ENCODE peak calls at places on chromosomes 12 and 14, in nine cellular contexts. One of them, this sample, is unnamed.
A peak's percentile ranks its signal among the peaks of the same experiment; 100 is the strongest.

GRCh38 chr12:65568517-65568916 is 255.8 kb upstream of the HMGA2 start:
- DNase-seq in GM12878: no peak
- DNase-seq in esophagus muscularis mucosa: no peak
- DNase-seq in vagina: no peak
- DNase-seq in K562: no peak
- DNase-seq in HCT116: no peak
- DNase-seq in GM23338: no peak
- DNase-seq in spleen: no peak
- DNase-seq in suprapubic skin: no peak
- DNase-seq in this sample: no peak

GRCh38 chr14:37397941-37398215 is 197.2 kb downstream of the FOXA1 start:
- DNase-seq in vagina: no peak
- DNase-seq in suprapubic skin: no peak
- DNase-seq in GM23338: no peak
- DNase-seq in spleen: no peak
- DNase-seq in GM12878: no peak
- DNase-seq in K562: no peak
- DNase-seq in HCT116: no peak
- DNase-seq in esophagus muscularis mucosa: no peak
- DNase-seq in this sample: no peak

GRCh38 chr14:98028156-98028555 is 1231.0 kb downstream of the VRK1 start:
- DNase-seq in HCT116: no peak
- DNase-seq in K562: no peak
- DNase-seq in GM12878: no peak
- DNase-seq in esophagus muscularis mucosa: no peak
- DNase-seq in GM23338: no peak
- DNase-seq in spleen: no peak
- DNase-seq in vagina: no peak
- DNase-seq in suprapubic skin: no peak
- DNase-seq in this sample: no peak

GRCh38 chr14:90759370-90760054 is 56.7 kb downstream of the TTC7B start:
- DNase-seq in vagina: no peak
- DNase-seq in esophagus muscularis mucosa: peak; percentile 86
- DNase-seq in K562: no peak
- DNase-seq in spleen: no peak
- DNase-seq in GM23338: no peak
- DNase-seq in GM12878: no peak
- DNase-seq in HCT116: no peak
- DNase-seq in suprapubic skin: no peak
- DNase-seq in this sample: no peak

GRCh38 chr12:51819851-51820720 is 28.4 kb downstream of the FIGNL2 start:
- DNase-seq in HCT116: no peak
- DNase-seq in esophagus muscularis mucosa: no peak
- DNase-seq in K562: no peak
- DNase-seq in vagina: no peak
- DNase-seq in suprapubic skin: no peak
- DNase-seq in GM12878: no peak
- DNase-seq in spleen: no peak
- DNase-seq in GM23338: peak; percentile 22
- DNase-seq in this sample: peak; percentile 22

GRCh38 chr12:6337958-6338406 is 3.9 kb downstream of the TNFRSF1A start:
- DNase-seq in esophagus muscularis mucosa: no peak
- DNase-seq in GM12878: no peak
- DNase-seq in vagina: no peak
- DNase-seq in K562: no peak
- DNase-seq in GM23338: no peak
- DNase-seq in HCT116: no peak
- DNase-seq in spleen: peak; percentile 59
- DNase-seq in suprapubic skin: no peak
- DNase-seq in this sample: no peak

GRCh38 chr12:130715150-130715995 is 726 bp downstream of the RIMBP2 start:
- DNase-seq in GM23338: peak; percentile 26
- DNase-seq in suprapubic skin: no peak
- DNase-seq in K562: no peak
- DNase-seq in GM12878: no peak
- DNase-seq in spleen: no peak
- DNase-seq in esophagus muscularis mucosa: no peak
- DNase-seq in vagina: no peak
- DNase-seq in HCT116: no peak
- DNase-seq in this sample: no peak

GRCh38 chr14:26887842-26888241 is 290.0 kb upstream of the NOVA1 start:
- DNase-seq in GM12878: no peak
- DNase-seq in spleen: no peak
- DNase-seq in GM23338: no peak
- DNase-seq in esophagus muscularis mucosa: no peak
- DNase-seq in K562: no peak
- DNase-seq in suprapubic skin: peak; percentile 74
- DNase-seq in HCT116: no peak
- DNase-seq in vagina: no peak
- DNase-seq in this sample: no peak

GRCh38 chr12:123807670-123808069 is 45.6 kb downstream of the DNAH10 start:
- DNase-seq in GM23338: peak; percentile 35
- DNase-seq in suprapubic skin: no peak
- DNase-seq in HCT116: no peak
- DNase-seq in spleen: no peak
- DNase-seq in K562: no peak
- DNase-seq in GM12878: no peak
- DNase-seq in esophagus muscularis mucosa: no peak
- DNase-seq in vagina: no peak
- DNase-seq in this sample: no peak

GRCh38 chr12:115191342-115191741 is 507.4 kb upstream of the TBX3 start:
- DNase-seq in GM12878: no peak
- DNase-seq in K562: no peak
- DNase-seq in HCT116: no peak
- DNase-seq in esophagus muscularis mucosa: no peak
- DNase-seq in GM23338: no peak
- DNase-seq in spleen: no peak
- DNase-seq in suprapubic skin: no peak
- DNase-seq in vagina: no peak
- DNase-seq in this sample: no peak

GRCh38 chr12:106251636-106252035 is 3.8 kb upstream of the CKAP4 start:
- DNase-seq in HCT116: no peak
- DNase-seq in GM23338: peak; percentile 38
- DNase-seq in vagina: peak; percentile 37
- DNase-seq in esophagus muscularis mucosa: no peak
- DNase-seq in suprapubic skin: no peak
- DNase-seq in spleen: no peak
- DNase-seq in GM12878: no peak
- DNase-seq in K562: no peak
- DNase-seq in this sample: no peak

GRCh38 chr12:95083938-95084337 is 10.5 kb upstream of the NR2C1 start:
- DNase-seq in spleen: no peak
- DNase-seq in suprapubic skin: no peak
- DNase-seq in GM12878: no peak
- DNase-seq in GM23338: peak; percentile 30
- DNase-seq in vagina: no peak
- DNase-seq in K562: no peak
- DNase-seq in HCT116: no peak
- DNase-seq in esophagus muscularis mucosa: no peak
- DNase-seq in this sample: no peak

GRCh38 chr12:109994262-109995175 is 1.6 kb downstream of the GIT2 start:
- DNase-seq in esophagus muscularis mucosa: no peak
- DNase-seq in suprapubic skin: no peak
- DNase-seq in spleen: no peak
- DNase-seq in K562: no peak
- DNase-seq in GM12878: no peak
- DNase-seq in vagina: no peak
- DNase-seq in GM23338: no peak
- DNase-seq in HCT116: no peak
- DNase-seq in this sample: no peak

GRCh38 chr14:51472881-51473280 is 178.8 kb upstream of the FRMD6 start:
- DNase-seq in GM23338: no peak
- DNase-seq in suprapubic skin: no peak
- DNase-seq in spleen: no peak
- DNase-seq in GM12878: no peak
- DNase-seq in K562: no peak
- DNase-seq in HCT116: no peak
- DNase-seq in esophagus muscularis mucosa: no peak
- DNase-seq in vagina: no peak
- DNase-seq in this sample: no peak

DNA sequence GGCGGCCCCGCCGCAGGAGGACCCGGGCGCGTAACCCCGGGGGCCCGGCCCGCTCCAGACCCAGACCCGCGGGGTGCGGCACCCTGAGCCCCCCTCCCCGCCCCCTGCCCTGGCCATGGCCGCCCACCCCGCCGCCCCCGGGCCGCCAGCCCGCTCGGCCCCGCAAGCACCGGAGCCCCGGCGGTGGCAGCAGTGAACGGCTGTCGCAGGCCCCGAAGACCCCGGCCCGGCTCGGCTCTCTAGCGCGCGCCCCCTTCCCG is 221 bp downstream of the MARCHF9 start:
- DNase-seq in suprapubic skin: no peak
- DNase-seq in K562: no peak
- DNase-seq in vagina: no peak
- DNase-seq in esophagus muscularis mucosa: no peak
- DNase-seq in spleen: no peak
- DNase-seq in GM23338: no peak
- DNase-seq in GM12878: no peak
- DNase-seq in HCT116: no peak
- DNase-seq in this sample: no peak
- TF ChIP-seq POLR2AphosphoS5 in suprapubic skin: no peak
- TF ChIP-seq POLR2AphosphoS5 in K562: no peak
- TF ChIP-seq POLR2AphosphoS5 in vagina: no peak
- TF ChIP-seq POLR2AphosphoS5 in esophagus muscularis mucosa: no peak
- TF ChIP-seq POLR2AphosphoS5 in spleen: no peak
- TF ChIP-seq POLR2AphosphoS5 in GM23338: no peak
- TF ChIP-seq POLR2AphosphoS5 in GM12878: no peak
- TF ChIP-seq POLR2AphosphoS5 in HCT116: no peak
- TF ChIP-seq POLR2AphosphoS5 in this sample: no peak

DNA sequence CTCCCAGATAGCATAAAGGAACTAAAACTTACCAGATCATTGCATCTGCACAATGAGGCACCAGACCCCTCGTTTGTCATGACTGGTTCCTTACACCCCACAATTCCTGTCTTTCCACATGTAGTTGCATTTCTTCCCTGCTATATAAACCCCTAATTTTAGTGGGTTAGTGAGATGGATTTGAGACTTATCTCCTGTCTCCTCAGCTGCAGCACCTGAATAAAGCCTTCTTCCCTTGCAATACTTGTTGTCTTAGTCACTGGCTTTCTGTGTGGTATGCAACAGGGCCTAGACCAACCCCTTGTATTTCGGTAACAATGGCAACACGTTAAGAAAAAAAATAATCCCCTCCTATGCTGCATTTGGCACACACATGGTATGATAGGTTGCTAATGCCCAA is 13.0 kb downstream of the NUP37 start:
- DNase-seq in spleen: no peak
- DNase-seq in suprapubic skin: no peak
- DNase-seq in HCT116: no peak
- DNase-seq in GM12878: no peak
- DNase-seq in K562: no peak
- DNase-seq in esophagus muscularis mucosa: no peak
- DNase-seq in vagina: no peak
- DNase-seq in GM23338: no peak
- DNase-seq in this sample: no peak
- H3K36me3 ChIP-seq in spleen: peaks cover 26% of the 10 kb centered on the region
- H3K36me3 ChIP-seq in suprapubic skin: peaks cover 29% of the 10 kb centered on the region
- H3K36me3 ChIP-seq in HCT116: peaks cover 68% of the 10 kb centered on the region
- H3K36me3 ChIP-seq in GM12878: peaks cover 32% of the 10 kb centered on the region
- H3K36me3 ChIP-seq in K562: peaks cover 90% of the 10 kb centered on the region
- H3K36me3 ChIP-seq in esophagus muscularis mucosa: peaks cover 73% of the 10 kb centered on the region
- H3K36me3 ChIP-seq in vagina: no peaks in the 10 kb centered on the region
- H3K36me3 ChIP-seq in GM23338: peaks cover 38% of the 10 kb centered on the region
- H3K36me3 ChIP-seq in this sample: peaks cover 10% of the 10 kb centered on the region

DNA sequence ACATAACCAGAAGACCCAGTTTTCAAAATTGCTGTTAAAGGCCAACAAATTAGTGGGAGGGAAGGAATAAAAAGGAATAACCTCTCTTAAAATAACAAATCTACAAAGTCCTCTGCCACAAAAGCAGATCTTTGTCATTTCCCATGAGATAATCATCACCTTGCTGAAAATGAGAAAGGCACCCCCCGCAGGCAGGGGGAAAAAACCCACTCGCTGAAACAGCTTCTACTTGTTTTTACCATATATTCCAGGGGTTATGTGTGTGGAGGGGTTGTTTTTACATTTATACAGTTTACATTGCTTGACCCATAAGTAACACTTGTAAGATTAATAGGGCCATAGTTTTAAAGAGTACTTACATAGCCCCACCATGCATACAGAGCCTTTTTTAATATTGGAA is 131.0 kb downstream of the PRICKLE1 start:
- DNase-seq in esophagus muscularis mucosa: no peak
- DNase-seq in GM23338: no peak
- DNase-seq in spleen: no peak
- DNase-seq in K562: no peak
- DNase-seq in HCT116: no peak
- DNase-seq in vagina: no peak
- DNase-seq in GM12878: no peak
- DNase-seq in suprapubic skin: no peak
- DNase-seq in this sample: no peak
- TF ChIP-seq POLR2AphosphoS5 in esophagus muscularis mucosa: no peak
- TF ChIP-seq POLR2AphosphoS5 in GM23338: no peak
- TF ChIP-seq POLR2AphosphoS5 in spleen: no peak
- TF ChIP-seq POLR2AphosphoS5 in K562: no peak
- TF ChIP-seq POLR2AphosphoS5 in HCT116: no peak
- TF ChIP-seq POLR2AphosphoS5 in vagina: no peak
- TF ChIP-seq POLR2AphosphoS5 in GM12878: no peak
- TF ChIP-seq POLR2AphosphoS5 in suprapubic skin: no peak
- TF ChIP-seq POLR2AphosphoS5 in this sample: no peak

GRCh38 chr12:48121522-48121921 is 2.4 kb downstream of the PFKM start:
- DNase-seq in vagina: no peak
- DNase-seq in spleen: no peak
- DNase-seq in GM23338: no peak
- DNase-seq in GM12878: no peak
- DNase-seq in HCT116: no peak
- DNase-seq in K562: no peak
- DNase-seq in esophagus muscularis mucosa: no peak
- DNase-seq in suprapubic skin: no peak
- DNase-seq in this sample: no peak

GRCh38 chr12:48125985-48126384 is 6.8 kb downstream of the PFKM start:
- DNase-seq in esophagus muscularis mucosa: no peak
- DNase-seq in HCT116: no peak
- DNase-seq in GM23338: no peak
- DNase-seq in suprapubic skin: no peak
- DNase-seq in vagina: no peak
- DNase-seq in GM12878: no peak
- DNase-seq in K562: no peak
- DNase-seq in spleen: no peak
- DNase-seq in this sample: no peak

GRCh38 chr12:48119834-48120195 is 651 bp downstream of the PFKM start:
- DNase-seq in esophagus muscularis mucosa: no peak
- DNase-seq in HCT116: no peak
- DNase-seq in GM12878: no peak
- DNase-seq in suprapubic skin: no peak
- DNase-seq in K562: no peak
- DNase-seq in vagina: no peak
- DNase-seq in GM23338: peak; percentile 6
- DNase-seq in spleen: no peak
- DNase-seq in this sample: no peak

GRCh38 chr12:48122065-48122834 is 3.1 kb downstream of the PFKM start:
- DNase-seq in esophagus muscularis mucosa: no peak
- DNase-seq in GM12878: no peak
- DNase-seq in K562: peak; percentile 28
- DNase-seq in GM23338: no peak
- DNase-seq in spleen: no peak
- DNase-seq in HCT116: no peak
- DNase-seq in suprapubic skin: no peak
- DNase-seq in vagina: no peak
- DNase-seq in this sample: no peak

DNA sequence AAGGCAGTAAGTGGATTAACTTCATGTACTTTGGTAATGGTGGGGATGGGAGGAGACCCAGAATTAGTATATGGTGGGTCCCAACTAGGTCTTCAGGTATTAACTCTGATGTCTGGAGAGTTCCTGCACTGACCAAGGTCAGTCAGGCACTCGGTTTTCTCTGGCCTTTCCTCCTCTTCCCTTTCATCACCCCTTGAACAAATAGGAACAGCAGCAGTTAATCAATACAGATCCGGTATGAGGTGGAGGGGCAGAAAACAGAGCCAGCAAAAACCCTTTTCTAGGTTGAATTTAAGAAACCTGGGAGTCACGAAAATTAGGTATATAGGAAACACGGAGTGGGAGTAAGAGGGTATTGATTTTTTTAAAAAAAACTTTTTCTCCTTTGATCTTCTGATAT is 4.0 kb downstream of the PFKM start:
- DNase-seq in GM12878: no peak
- DNase-seq in esophagus muscularis mucosa: no peak
- DNase-seq in spleen: no peak
- DNase-seq in HCT116: no peak
- DNase-seq in vagina: no peak
- DNase-seq in GM23338: no peak
- DNase-seq in K562: no peak
- DNase-seq in suprapubic skin: no peak
- DNase-seq in this sample: no peak
- H3K36me3 ChIP-seq in GM12878: peaks cover 26% of the 10 kb centered on the region
- H3K36me3 ChIP-seq in esophagus muscularis mucosa: peaks cover 54% of the 10 kb centered on the region
- H3K36me3 ChIP-seq in spleen: peaks cover 16% of the 10 kb centered on the region
- H3K36me3 ChIP-seq in HCT116: peaks cover 37% of the 10 kb centered on the region
- H3K36me3 ChIP-seq in vagina: no peaks in the 10 kb centered on the region
- H3K36me3 ChIP-seq in GM23338: peaks cover 28% of the 10 kb centered on the region
- H3K36me3 ChIP-seq in K562: peaks cover 38% of the 10 kb centered on the region
- H3K36me3 ChIP-seq in suprapubic skin: peaks cover 17% of the 10 kb centered on the region
- H3K36me3 ChIP-seq in this sample: no peaks in the 10 kb centered on the region